ENCODE peak calls at places on chromosomes 11 and 22, in eight cellular contexts. X, F, G, Z, R, O, V and Q are unnamed samples.

GRCh38 chr11:71580057-71581003 is 2.3 kb downstream of the KRTAP5-11 start:
- DNase-seq in F (peak; percentile 89), X (no peak), G (peak; percentile 32), V (peak; percentile 9), Z (peak; percentile 88), O (peak; percentile 82), R (no peak), Q (no peak)

GRCh38 chr11:12444601-12445000 is 67.2 kb downstream of the PARVA start:
- DNase-seq in O (no peak), G (no peak), X (no peak), F (no peak), R (no peak), V (no peak), Z (no peak), Q (no peak)

GRCh38 chr11:7592706-7593105 is 78.9 kb downstream of the PPFIBP2 start:
- DNase-seq in O (peak; percentile 51), G (no peak), R (no peak), F (peak; percentile 13), X (no peak), Z (no peak), V (no peak), Q (peak; percentile 65)

GRCh38 chr11:111225871-111226270 is 19.7 kb upstream of the POU2AF2 start:
- DNase-seq in G (no peak), F (no peak), V (no peak), R (no peak), O (no peak), X (no peak), Z (peak; percentile 75), Q (no peak)

GRCh38 chr11:128926437-128927107 is 16.1 kb downstream of the TP53AIP1 start:
- DNase-seq in G (no peak), V (no peak), X (no peak), F (no peak), R (no peak), O (no peak), Z (no peak), Q (no peak)

GRCh38 chr22:47065756-47066615 is 303.5 kb downstream of the TBC1D22A start:
- DNase-seq in G (no peak), F (no peak), X (no peak), R (peak; percentile 71), O (peak; percentile 18), Z (no peak), V (no peak), Q (peak; percentile 63)

GRCh38 chr11:28834877-28835276 is 726.7 kb downstream of the METTL15 start:
- DNase-seq in F (peak; percentile 80), O (peak; percentile 81), X (no peak), G (no peak), V (no peak), R (no peak), Z (no peak), Q (no peak)

GRCh38 chr11:23679041-23679440 is 817.8 kb upstream of the LUZP2 start:
- DNase-seq in X (no peak), O (no peak), Z (no peak), R (no peak), F (no peak), V (no peak), G (no peak), Q (no peak)

GRCh38 chr22:30327864-30328345 is 1.2 kb upstream of the TBC1D10A start:
- DNase-seq in X (no peak), O (no peak), G (no peak), Z (peak; percentile 18), R (no peak), F (no peak), V (no peak), Q (no peak)

GRCh38 chr22:38872831-38873248 is 824 bp upstream of the CBX6 start:
- DNase-seq in V (no peak), O (peak; percentile 48), Z (peak; percentile 43), F (no peak), X (no peak), G (no peak), R (peak; percentile 90), Q (peak; percentile 87)

GRCh38 chr11:119445356-119445755 is 22.4 kb upstream of the THY1 start:
- DNase-seq in Z (no peak), X (no peak), R (peak; percentile 45), G (no peak), F (no peak), O (no peak), V (no peak), Q (peak; percentile 46)

GRCh38 chr11:2767751-2768150 is 68.0 kb upstream of the KCNQ1OT1 start:
- DNase-seq in G (no peak), R (no peak), Z (no peak), X (no peak), V (no peak), F (no peak), O (no peak), Q (peak; percentile 39)

GRCh38 chr11:126949066-126949945 is 51.3 kb downstream of the KIRREL3 start:
- DNase-seq in R (no peak), G (no peak), V (no peak), F (no peak), X (no peak), Z (no peak), O (no peak), Q (no peak)

GRCh38 chr11:44944181-44944852 is 6.4 kb downstream of the TP53I11 start:
- DNase-seq in Z (peak; percentile 71), X (no peak), R (no peak), F (no peak), G (no peak), V (no peak), O (no peak), Q (no peak)

GRCh38 chr11:130762342-130763037 is 153.8 kb downstream of the SNX19 start:
- DNase-seq in R (no peak), F (no peak), V (no peak), X (no peak), Z (no peak), O (no peak), G (no peak), Q (no peak)

GRCh38 chr11:12052676-12053605 is 44.5 kb upstream of the DKK3 start:
- DNase-seq in V (no peak), X (no peak), G (no peak), Z (no peak), O (no peak), F (no peak), R (peak; percentile 79), Q (no peak)

GRCh38 chr22:42780070-42780540 is 59.4 kb upstream of the A4GALT start:
- DNase-seq in Z (peak; percentile 97), R (no peak), G (peak; percentile 23), F (peak; percentile 71), V (no peak), O (peak; percentile 98), X (peak; percentile 43), Q (no peak)

GRCh38 chr11:77517226-77517625 is 43.3 kb upstream of the PAK1 start:
- DNase-seq in X (no peak), F (no peak), V (no peak), O (no peak), R (no peak), Z (no peak), G (no peak), Q (no peak)

GRCh38 chr11:117152066-117152465 is 8.0 kb downstream of the PAFAH1B2 start:
- DNase-seq in X (no peak), O (no peak), Z (no peak), F (no peak), R (no peak), V (no peak), G (no peak), Q (no peak)

GRCh38 chr22:32920734-32921133 is 119.2 kb downstream of the TIMP3 start:
- DNase-seq in G (no peak), V (no peak), R (no peak), O (no peak), X (no peak), F (no peak), Z (no peak), Q (no peak)

GRCh38 chr11:110311783-110312578 is 15.6 kb upstream of the RDX start:
- DNase-seq in V (no peak), O (peak; percentile 85), Z (no peak), G (no peak), R (no peak), X (no peak), F (no peak), Q (no peak)

GRCh38 chr22:35111244-35111643 is 45.3 kb downstream of the ISX start:
- DNase-seq in O (no peak), X (no peak), F (no peak), Z (no peak), R (no peak), G (no peak), V (no peak), Q (no peak)

GRCh38 chr22:49290286-49290685 is 537.4 kb downstream of the BRD1 start:
- DNase-seq in V (no peak), Z (no peak), X (no peak), F (no peak), R (no peak), O (no peak), G (no peak), Q (peak; percentile 43)

GRCh38 chr11:14029971-14030531 is 67.5 kb downstream of the SPON1 start:
- DNase-seq in X (no peak), G (no peak), R (no peak), V (no peak), F (no peak), Z (no peak), O (peak; percentile 23), Q (peak; percentile 86)

GRCh38 chr22:27278986-27279385 is 522.6 kb downstream of the MN1 start:
- DNase-seq in F (peak; percentile 1), R (no peak), O (no peak), V (no peak), X (no peak), Z (no peak), G (no peak), Q (no peak)

GRCh38 chr11:117815262-117815803 is 9.2 kb downstream of the FXYD2 start:
- DNase-seq in V (peak; percentile 40), R (no peak), G (peak; percentile 49), O (no peak), X (peak; percentile 72), F (no peak), Z (no peak), Q (no peak)

GRCh38 chr11:57515332-57516060 is at the start of gene SLC43A1:
- DNase-seq in X (no peak), Z (peak; percentile 52), G (peak; percentile 35), F (peak; percentile 34), R (no peak), O (peak; percentile 67), V (peak; percentile 37), Q (no peak)

GRCh38 chr11:553949-554398 is 6.6 kb downstream of the LMNTD2 start:
- DNase-seq in G (no peak), V (no peak), Z (no peak), F (no peak), X (no peak), O (no peak), R (no peak), Q (no peak)

GRCh38 chr11:86513746-86514373 is 139.2 kb downstream of the CCDC81 start:
- DNase-seq in X (no peak), R (no peak), G (no peak), V (no peak), O (no peak), Z (no peak), F (no peak), Q (no peak)

GRCh38 chr11:46898396-46899095 is 19.8 kb downstream of the LRP4 start:
- DNase-seq in R (no peak), F (no peak), G (no peak), V (no peak), O (no peak), X (no peak), Z (no peak), Q (no peak)

GRCh38 chr11:3107608-3108182 is 50.5 kb upstream of the CARS1 start:
- DNase-seq in G (no peak), Z (no peak), X (no peak), R (peak; percentile 69), O (no peak), F (no peak), V (no peak), Q (peak; percentile 71)

GRCh38 chr11:27455667-27456066 is 16.9 kb downstream of the LGR4 start:
- DNase-seq in F (no peak), V (no peak), X (no peak), O (no peak), Z (no peak), R (no peak), G (no peak), Q (no peak)

GRCh38 chr11:7485136-7485853 is at the start of gene OLFML1:
- DNase-seq in O (peak; percentile 7), Z (no peak), G (no peak), X (no peak), R (no peak), V (no peak), F (no peak), Q (no peak)

GRCh38 chr11:62108017-62108750 is 15.6 kb upstream of the INCENP start:
- DNase-seq in O (peak; percentile 86), R (no peak), F (peak; percentile 55), G (no peak), V (no peak), Z (peak; percentile 76), X (peak; percentile 39), Q (no peak)